ENCODE peak calls at places on chromosomes 16 and 17, in six cellular contexts. V, O, X, K, N and B are unnamed samples.
A peak's percentile ranks its signal among the peaks of the same experiment; 100 is the strongest.

GRCh38 chr16:4323071-4323844 is 7.4 kb downstream of the GLIS2 start:
- DNase-seq in V (peak; percentile 51), O (no peak), X (peak; percentile 37), K (no peak), N (no peak), B (peak; percentile 95)

GRCh38 chr16:57623251-57624043 is 5.0 kb upstream of the ADGRG1 start:
- DNase-seq in V (peak; percentile 89), O (peak; percentile 46), X (no peak), K (peak; percentile 55), N (no peak), B (peak; percentile 93)

GRCh38 chr17:29045734-29046133 is 2.8 kb downstream of the PIPOX start:
- DNase-seq in V (no peak), O (no peak), X (no peak), K (no peak), N (no peak), B (no peak)

GRCh38 chr16:50624449-50624782 is 56.7 kb downstream of the SNX20 start:
- DNase-seq in V (no peak), O (no peak), X (no peak), K (no peak), N (no peak), B (no peak)

GRCh38 chr16:89364603-89365002 is 125.8 kb downstream of the ANKRD11 start:
- DNase-seq in V (no peak), O (no peak), X (no peak), K (no peak), N (no peak), B (no peak)

GRCh38 chr16:54987081-54987480 is 56.4 kb downstream of the IRX5 start:
- DNase-seq in V (peak; percentile 58), O (no peak), X (no peak), K (no peak), N (no peak), B (no peak)

GRCh38 chr17:27811961-27812360 is 11.6 kb upstream of the NOS2 start:
- DNase-seq in V (no peak), O (no peak), X (no peak), K (no peak), N (no peak), B (no peak)

GRCh38 chr16:29645699-29646187 is 17.3 kb upstream of the SPN start:
- DNase-seq in V (no peak), O (peak; percentile 54), X (no peak), K (peak; percentile 49), N (no peak), B (no peak)

GRCh38 chr16:84738255-84739038 is 38.6 kb downstream of the USP10 start:
- DNase-seq in V (peak; percentile 71), O (peak; percentile 87), X (peak; percentile 79), K (peak; percentile 85), N (peak; percentile 79), B (no peak)

GRCh38 chr17:21510686-21511367 is 134.7 kb downstream of the KCNJ12 start:
- DNase-seq in V (no peak), O (peak; percentile 15), X (no peak), K (no peak), N (peak; percentile 5), B (no peak)

GRCh38 chr17:79483122-79483521 is 127.7 kb downstream of the RBFOX3 start:
- DNase-seq in V (no peak), O (no peak), X (no peak), K (no peak), N (no peak), B (no peak)

GRCh38 chr16:66508261-66508913 is 41.5 kb downstream of the TK2 start:
- DNase-seq in V (no peak), O (no peak), X (peak; percentile 10), K (no peak), N (no peak), B (peak; percentile 80)

GRCh38 chr16:73145166-73145565 is 97.2 kb upstream of the ZFHX3 start:
- DNase-seq in V (no peak), O (no peak), X (no peak), K (no peak), N (no peak), B (no peak)

GRCh38 chr16:66842765-66843164 is 1.4 kb upstream of the CA7 start:
- DNase-seq in V (peak; percentile 41), O (no peak), X (no peak), K (no peak), N (no peak), B (no peak)

GRCh38 chr16:50529334-50529733 is 18.9 kb upstream of the NKD1 start:
- DNase-seq in V (no peak), O (no peak), X (no peak), K (no peak), N (no peak), B (no peak)

GRCh38 chr16:52743702-52744101 is 196.8 kb upstream of the TOX3 start:
- DNase-seq in V (no peak), O (no peak), X (no peak), K (no peak), N (no peak), B (no peak)

GRCh38 chr17:59154335-59154720 is 658 bp downstream of the SKA2 start:
- DNase-seq in V (peak; percentile 60), O (peak; percentile 73), X (peak; percentile 37), K (no peak), N (peak; percentile 23), B (peak; percentile 42)

GRCh38 chr16:89478576-89479221 is 11.7 kb downstream of the ANKRD11 start:
- DNase-seq in V (no peak), O (no peak), X (no peak), K (no peak), N (no peak), B (peak; percentile 75)

GRCh38 chr17:8488931-8489330 is 53.2 kb downstream of the NDEL1 start:
- DNase-seq in V (no peak), O (peak; percentile 25), X (peak; percentile 48), K (no peak), N (no peak), B (no peak)

GRCh38 chr16:53789159-53789558 is 85.2 kb downstream of the FTO start:
- DNase-seq in V (no peak), O (no peak), X (no peak), K (no peak), N (no peak), B (no peak)

GRCh38 chr16:88370365-88370764 is 12.4 kb upstream of the ZNF469 start:
- DNase-seq in V (no peak), O (no peak), X (no peak), K (no peak), N (no peak), B (no peak)

GRCh38 chr17:12727076-12727750 is 61.5 kb downstream of the MYOCD start:
- DNase-seq in V (no peak), O (no peak), X (no peak), K (no peak), N (no peak), B (no peak)

GRCh38 chr16:14669776-14670175 is 24.3 kb downstream of the PLA2G10 start:
- DNase-seq in V (peak; percentile 4), O (no peak), X (peak; percentile 20), K (no peak), N (no peak), B (peak; percentile 47)

GRCh38 chr17:488993-489757 is 136.6 kb upstream of the RPH3AL start:
- DNase-seq in V (no peak), O (peak; percentile 62), X (no peak), K (peak; percentile 54), N (peak; percentile 26), B (peak; percentile 5)

GRCh38 chr17:7060165-7060890 is 16.4 kb upstream of the SLC16A11 start:
- DNase-seq in V (no peak), O (peak; percentile 27), X (no peak), K (peak; percentile 96), N (no peak), B (peak; percentile 94)

GRCh38 chr16:5615868-5616642 is 518.5 kb upstream of the EEF2KMT start:
- DNase-seq in V (peak; percentile 70), O (peak; percentile 77), X (no peak), K (peak; percentile 24), N (no peak), B (no peak)

GRCh38 chr17:8799001-8799850 is at the start of gene MFSD6L:
- DNase-seq in V (no peak), O (no peak), X (no peak), K (no peak), N (no peak), B (no peak)

GRCh38 chr17:16283705-16284104 is 66.7 kb downstream of the PIGL start:
- DNase-seq in V (no peak), O (no peak), X (no peak), K (no peak), N (no peak), B (no peak)

GRCh38 chr17:61250335-61250890 is 149.2 kb upstream of the TBX2 start:
- DNase-seq in V (no peak), O (no peak), X (no peak), K (no peak), N (no peak), B (no peak)

GRCh38 chr16:12305847-12306246 is 329.3 kb downstream of the SNX29 start:
- DNase-seq in V (no peak), O (no peak), X (no peak), K (no peak), N (no peak), B (no peak)

GRCh38 chr17:38922538-38923291 is 2.7 kb upstream of the LASP1NB start:
- DNase-seq in V (peak; percentile 26), O (peak; percentile 64), X (peak; percentile 85), K (no peak), N (no peak), B (peak; percentile 38)
- H3K27ac ChIP-seq in V (peak overlapping the region; percentile 48), O (no peak overlapping the region), X (no peak overlapping the region), K (no peak overlapping the region), N (no peak overlapping the region), B (peak overlapping the region; percentile 18)

GRCh38 chr16:65318590-65319267 is 196.9 kb upstream of the CDH11 start:
- DNase-seq in V (no peak), O (peak; percentile 12), X (no peak), K (no peak), N (no peak), B (no peak)
- H3K27ac ChIP-seq in V (no peak overlapping the region), O (no peak overlapping the region), X (no peak overlapping the region), K (no peak overlapping the region), N (no peak overlapping the region), B (no peak overlapping the region)

DNA sequence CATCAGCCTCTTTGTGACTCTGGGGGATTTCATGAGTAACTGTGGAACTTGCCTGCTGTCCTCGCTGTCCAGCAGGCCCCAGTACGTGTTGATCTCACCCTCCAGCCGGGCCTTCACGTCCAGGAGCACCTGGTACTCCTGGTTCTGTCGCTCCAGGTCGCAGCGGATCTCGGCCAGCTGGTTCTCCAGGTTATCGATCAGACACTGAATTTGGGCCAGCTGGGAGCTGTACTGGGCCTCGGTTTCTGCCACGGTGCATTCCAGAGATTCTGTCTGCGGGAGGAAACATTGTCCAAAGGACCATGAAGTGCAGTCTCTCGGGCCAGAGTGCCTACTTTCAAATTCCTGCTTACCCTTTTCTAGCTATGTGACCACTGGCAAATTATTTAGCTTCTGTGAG is 5.4 kb downstream of the KRT40 start:
- DNase-seq in V (no peak), O (no peak), X (no peak), K (no peak), N (no peak), B (no peak)
- H3K27ac ChIP-seq in V (no peak overlapping the region), O (no peak overlapping the region), X (no peak overlapping the region), K (no peak overlapping the region), N (no peak overlapping the region), B (no peak overlapping the region)

DNA sequence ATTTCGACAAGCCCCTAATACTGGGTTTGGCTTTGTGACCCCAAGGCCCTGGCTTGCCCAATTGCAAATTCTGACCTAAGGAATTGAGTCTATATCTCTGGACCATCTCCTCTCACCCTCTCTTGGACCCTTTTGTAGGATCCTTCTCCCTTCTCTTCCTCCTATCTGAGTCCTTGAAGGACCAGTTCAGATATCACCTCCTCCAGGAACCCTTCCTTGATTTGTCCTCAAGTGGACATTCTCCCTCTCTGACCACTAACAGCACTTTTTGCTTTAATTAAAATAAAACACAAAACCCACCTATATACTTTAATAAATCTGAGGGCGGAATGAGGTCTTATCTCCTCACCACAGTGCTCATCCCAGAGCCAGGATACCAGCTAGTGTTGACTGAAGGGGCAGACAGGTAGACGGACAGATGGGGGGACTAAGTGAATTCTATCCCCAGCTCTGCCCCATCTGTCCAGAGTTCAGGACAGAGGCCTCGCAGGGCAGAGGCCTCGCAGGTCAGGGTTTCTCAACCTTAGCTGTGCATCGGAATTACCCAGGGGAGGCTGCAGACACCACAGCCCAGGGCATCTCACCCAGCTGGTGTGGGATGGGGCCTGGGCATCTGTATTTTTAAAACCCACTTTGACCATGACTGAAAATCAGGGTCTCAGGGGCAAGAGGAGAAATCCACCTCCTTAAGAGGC is 9.1 kb downstream of the PLCD3 start:
- DNase-seq in V (no peak), O (no peak), X (no peak), K (no peak), N (no peak), B (no peak)
- H3K27ac ChIP-seq in V (no peak overlapping the region), O (no peak overlapping the region), X (peak overlapping the region; percentile 25), K (peak overlapping the region; percentile 97), N (no peak overlapping the region), B (peak overlapping the region; percentile 32)